ENCODE peak calls at places on chromosomes 3 and 15, in ten cellular contexts. B, M, Y, W, J, V, T, D, U and L are unnamed samples.

GRCh38 chr15:39511915-39512260 is 69.0 kb upstream of the THBS1 start:
- DNase-seq in U (no peak), T (peak; percentile 88), Y (no peak), W (no peak), D (no peak), M (no peak), B (no peak), V (peak; percentile 50), J (no peak), L (no peak)

GRCh38 chr3:113276581-113277080 is 65.3 kb downstream of the BOC start:
- DNase-seq in J (no peak), D (no peak), U (no peak), W (no peak), T (no peak), B (no peak), V (no peak), M (no peak), Y (no peak), L (no peak)

GRCh38 chr15:30872341-30872748 is 31.4 kb upstream of the FAN1 start:
- DNase-seq in Y (no peak), W (no peak), U (no peak), T (no peak), D (no peak), V (peak; percentile 52), M (no peak), B (no peak), J (no peak), L (no peak)

GRCh38 chr15:66675456-66675855 is 26.6 kb upstream of the SMAD6 start:
- DNase-seq in W (no peak), Y (no peak), U (no peak), T (no peak), V (no peak), B (no peak), D (no peak), J (no peak), M (no peak), L (no peak)

GRCh38 chr15:80727196-80727595 is 32.1 kb downstream of the ABHD17C start:
- DNase-seq in V (no peak), D (no peak), B (no peak), T (peak; percentile 67), W (no peak), M (peak; percentile 44), Y (no peak), U (peak; percentile 72), J (no peak), L (peak; percentile 16)

GRCh38 chr3:171811913-171812321 is 1.6 kb upstream of the PLD1 start:
- DNase-seq in J (no peak), U (no peak), W (peak; percentile 59), B (no peak), T (peak; percentile 83), Y (no peak), M (no peak), D (no peak), V (no peak), L (no peak)

GRCh38 chr15:70580958-70581357 is 182.4 kb downstream of the UACA start:
- DNase-seq in M (no peak), Y (no peak), U (no peak), D (no peak), J (no peak), V (peak; percentile 26), W (no peak), T (no peak), B (no peak), L (no peak)

GRCh38 chr3:4983739-4984510 is 4.7 kb downstream of the BHLHE40 start:
- DNase-seq in J (peak; percentile 74), B (peak; percentile 92), D (peak; percentile 77), M (no peak), U (peak; percentile 80), T (peak; percentile 89), Y (no peak), V (peak; percentile 90), W (peak; percentile 55), L (no peak)

GRCh38 chr3:185685231-185686035 is 99.3 kb downstream of the SENP2 start:
- DNase-seq in Y (no peak), J (no peak), T (no peak), W (no peak), V (no peak), U (no peak), B (no peak), D (no peak), M (no peak), L (no peak)

GRCh38 chr3:125351814-125352456 is 23.2 kb downstream of the ZNF148 start:
- DNase-seq in D (no peak), M (no peak), J (no peak), B (no peak), U (no peak), Y (no peak), T (peak; percentile 64), V (no peak), W (no peak), L (no peak)

DNA sequence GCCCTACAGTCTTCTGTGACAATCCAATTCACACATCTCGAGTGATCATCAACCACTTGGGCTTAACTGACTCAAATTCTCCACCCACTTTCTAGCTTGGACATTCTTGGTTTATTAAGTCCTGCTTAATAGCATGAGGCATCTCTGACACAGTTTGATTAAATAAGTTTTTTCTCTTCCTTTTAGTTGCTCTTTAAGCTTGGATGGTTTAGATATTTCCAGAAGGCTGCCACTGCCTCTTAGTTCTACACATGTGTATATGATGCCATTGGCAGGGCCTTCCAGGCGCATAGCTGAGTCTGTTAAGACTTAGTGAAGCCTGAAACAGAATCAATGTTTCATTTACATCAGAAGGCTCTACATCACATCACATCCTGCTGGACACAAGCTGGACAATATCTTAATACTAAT is 24.3 kb upstream of the VEPH1 start:
- DNase-seq in V (no peak), M (no peak), B (no peak), U (no peak), Y (no peak), T (peak; percentile 60), J (no peak), D (no peak), W (no peak), L (no peak)
- H3K4me3 ChIP-seq in V (no peak overlapping the region), M (no peak overlapping the region), B (no peak overlapping the region), U (no peak overlapping the region), Y (no peak overlapping the region), T (peak overlapping the region; percentile 5), J (no peak overlapping the region), D (no peak overlapping the region), W (no peak overlapping the region), L (no peak overlapping the region)

DNA sequence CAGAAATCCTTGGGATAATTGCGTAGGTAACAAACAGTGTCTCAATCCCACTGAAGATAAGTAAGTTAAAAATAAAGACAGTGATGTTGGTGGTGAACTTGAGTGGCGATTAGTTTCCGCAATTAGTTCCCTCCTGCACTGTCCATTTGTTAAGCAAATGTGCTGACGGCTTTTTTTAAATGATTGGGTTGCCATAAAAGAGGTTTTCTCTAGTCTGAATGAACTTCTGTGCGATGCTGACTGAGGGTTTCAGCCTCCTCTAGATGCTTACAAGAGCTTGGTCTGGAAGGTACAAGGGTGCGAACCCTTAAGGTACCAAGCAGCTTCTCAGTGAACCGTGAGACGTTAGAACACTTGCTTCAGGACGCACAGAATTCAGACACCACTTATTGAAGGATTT is 746 bp downstream of the MCTP2 start:
- DNase-seq in W (no peak), M (peak; percentile 20), U (no peak), J (no peak), D (no peak), B (no peak), V (no peak), T (no peak), Y (no peak), L (no peak)
- H3K4me3 ChIP-seq in W (no peak overlapping the region), M (peak overlapping the region; percentile 53), U (peak overlapping the region; percentile 0), J (peak overlapping the region; percentile 94), D (peak overlapping the region; percentile 67), B (no peak overlapping the region), V (no peak overlapping the region), T (peak overlapping the region; percentile 65), Y (peak overlapping the region; percentile 76), L (peak overlapping the region; percentile 63)

GRCh38 chr3:26536955-26537354 is 85.6 kb upstream of the LRRC3B start:
- DNase-seq in V (no peak), Y (no peak), J (no peak), T (no peak), B (no peak), D (no peak), U (no peak), M (no peak), W (no peak), L (no peak)
- H3K4me3 ChIP-seq in V (no peak overlapping the region), Y (no peak overlapping the region), J (no peak overlapping the region), T (no peak overlapping the region), B (no peak overlapping the region), D (no peak overlapping the region), U (no peak overlapping the region), M (no peak overlapping the region), W (no peak overlapping the region), L (no peak overlapping the region)

GRCh38 chr3:177282028-177282655 is 84.9 kb upstream of the TBL1XR1 start:
- DNase-seq in U (no peak), W (no peak), D (no peak), V (no peak), B (no peak), Y (no peak), J (no peak), M (no peak), T (no peak), L (no peak)
- H3K4me3 ChIP-seq in U (no peak overlapping the region), W (no peak overlapping the region), D (no peak overlapping the region), V (no peak overlapping the region), B (no peak overlapping the region), Y (no peak overlapping the region), J (no peak overlapping the region), M (no peak overlapping the region), T (no peak overlapping the region), L (no peak overlapping the region)

GRCh38 chr3:195150194-195151118 is 120.5 kb downstream of the XXYLT1 start:
- DNase-seq in Y (peak; percentile 27), J (no peak), U (peak; percentile 93), B (peak; percentile 88), T (peak; percentile 48), M (peak; percentile 85), V (peak; percentile 64), W (peak; percentile 72), D (peak; percentile 44), L (no peak)

GRCh38 chr3:195149292-195149691 is 121.7 kb downstream of the XXYLT1 start:
- DNase-seq in D (no peak), T (no peak), V (no peak), B (no peak), U (no peak), W (no peak), Y (no peak), J (no peak), M (no peak), L (no peak)

GRCh38 chr3:195151402-195151801 is 119.6 kb downstream of the XXYLT1 start:
- DNase-seq in V (no peak), W (no peak), B (no peak), Y (no peak), U (no peak), M (no peak), J (no peak), T (no peak), D (no peak), L (no peak)

GRCh38 chr3:195148553-195148952 is 122.4 kb downstream of the XXYLT1 start:
- DNase-seq in U (no peak), Y (no peak), B (no peak), J (no peak), T (peak; percentile 40), W (no peak), D (no peak), M (no peak), V (no peak), L (no peak)

GRCh38 chr3:195147649-195148121 is 123.3 kb downstream of the XXYLT1 start:
- DNase-seq in W (peak; percentile 65), D (peak; percentile 33), B (no peak), Y (no peak), V (no peak), T (peak; percentile 70), J (no peak), U (no peak), M (no peak), L (no peak)
- H3K4me3 ChIP-seq in W (no peak overlapping the region), D (peak overlapping the region; percentile 44), B (no peak overlapping the region), Y (no peak overlapping the region), V (no peak overlapping the region), T (peak overlapping the region; percentile 23), J (peak overlapping the region; percentile 8), U (no peak overlapping the region), M (no peak overlapping the region), L (no peak overlapping the region)

GRCh38 chr15:40925495-40925862 is 3.7 kb upstream of the DLL4 start:
- DNase-seq in U (no peak), W (no peak), J (no peak), B (no peak), Y (no peak), V (no peak), D (no peak), M (peak; percentile 49), T (no peak), L (no peak)
- H3K4me3 ChIP-seq in U (no peak overlapping the region), W (no peak overlapping the region), J (no peak overlapping the region), B (no peak overlapping the region), Y (peak overlapping the region; percentile 5), V (no peak overlapping the region), D (no peak overlapping the region), M (peak overlapping the region; percentile 88), T (no peak overlapping the region), L (no peak overlapping the region)